ENCODE peak calls at places on chromosomes 6 and 20, in ten cellular contexts. One of them, this sample, is unnamed.

GRCh38 chr20:8424010-8424409 is 291.9 kb downstream of the PLCB1 start:
- DNase-seq in progenitor cell of endocrine pancreas: no peak
- DNase-seq in cardiac muscle cell: peak
- DNase-seq in WTC11: no peak
- DNase-seq in prostate gland: no peak
- DNase-seq in heart right ventricle: no peak
- DNase-seq in AG09319: peak
- DNase-seq in choroid plexus epithelial cell: peak
- DNase-seq in bronchial epithelial cell: no peak
- DNase-seq in fibroblast of pulmonary artery: peak
- DNase-seq in this sample: no peak

GRCh38 chr6:108969776-108970175 is 121.6 kb downstream of the ARMC2 start:
- DNase-seq in progenitor cell of endocrine pancreas: no peak
- DNase-seq in cardiac muscle cell: no peak
- DNase-seq in WTC11: no peak
- DNase-seq in prostate gland: no peak
- DNase-seq in heart right ventricle: no peak
- DNase-seq in AG09319: no peak
- DNase-seq in choroid plexus epithelial cell: peak
- DNase-seq in bronchial epithelial cell: peak
- DNase-seq in fibroblast of pulmonary artery: peak
- DNase-seq in this sample: no peak

GRCh38 chr20:4256886-4257285 is 241.5 kb upstream of the RNF24 start:
- DNase-seq in progenitor cell of endocrine pancreas: no peak
- DNase-seq in cardiac muscle cell: no peak
- DNase-seq in WTC11: no peak
- DNase-seq in prostate gland: no peak
- DNase-seq in heart right ventricle: no peak
- DNase-seq in AG09319: no peak
- DNase-seq in choroid plexus epithelial cell: no peak
- DNase-seq in bronchial epithelial cell: no peak
- DNase-seq in fibroblast of pulmonary artery: no peak
- DNase-seq in this sample: no peak

GRCh38 chr20:21505161-21505809 is 8.6 kb downstream of the NKX2-2 start:
- DNase-seq in progenitor cell of endocrine pancreas: peak
- DNase-seq in cardiac muscle cell: peak
- DNase-seq in WTC11: peak
- DNase-seq in prostate gland: peak
- DNase-seq in heart right ventricle: peak
- DNase-seq in AG09319: no peak
- DNase-seq in choroid plexus epithelial cell: peak
- DNase-seq in bronchial epithelial cell: no peak
- DNase-seq in fibroblast of pulmonary artery: peak
- DNase-seq in this sample: peak

GRCh38 chr6:163725008-163725941 is 310.8 kb downstream of the QKI start:
- DNase-seq in progenitor cell of endocrine pancreas: no peak
- DNase-seq in cardiac muscle cell: no peak
- DNase-seq in WTC11: no peak
- DNase-seq in prostate gland: no peak
- DNase-seq in heart right ventricle: no peak
- DNase-seq in AG09319: no peak
- DNase-seq in choroid plexus epithelial cell: no peak
- DNase-seq in bronchial epithelial cell: no peak
- DNase-seq in fibroblast of pulmonary artery: no peak
- DNase-seq in this sample: no peak

GRCh38 chr6:63537126-63537958 is 34.9 kb upstream of the LOC128125822 start:
- DNase-seq in progenitor cell of endocrine pancreas: no peak
- DNase-seq in cardiac muscle cell: no peak
- DNase-seq in WTC11: no peak
- DNase-seq in prostate gland: no peak
- DNase-seq in heart right ventricle: no peak
- DNase-seq in AG09319: no peak
- DNase-seq in choroid plexus epithelial cell: peak
- DNase-seq in bronchial epithelial cell: peak
- DNase-seq in fibroblast of pulmonary artery: no peak
- DNase-seq in this sample: peak

GRCh38 chr20:31972481-31973386 is 4.8 kb downstream of the XKR7 start:
- DNase-seq in progenitor cell of endocrine pancreas: no peak
- DNase-seq in cardiac muscle cell: peak
- DNase-seq in WTC11: no peak
- DNase-seq in prostate gland: no peak
- DNase-seq in heart right ventricle: no peak
- DNase-seq in AG09319: no peak
- DNase-seq in choroid plexus epithelial cell: peak
- DNase-seq in bronchial epithelial cell: no peak
- DNase-seq in fibroblast of pulmonary artery: no peak
- DNase-seq in this sample: no peak

GRCh38 chr6:7240351-7240750 is 72.6 kb downstream of the SSR1 start:
- DNase-seq in progenitor cell of endocrine pancreas: no peak
- DNase-seq in cardiac muscle cell: no peak
- DNase-seq in WTC11: no peak
- DNase-seq in prostate gland: no peak
- DNase-seq in heart right ventricle: no peak
- DNase-seq in AG09319: no peak
- DNase-seq in choroid plexus epithelial cell: no peak
- DNase-seq in bronchial epithelial cell: no peak
- DNase-seq in fibroblast of pulmonary artery: no peak
- DNase-seq in this sample: no peak

GRCh38 chr20:10861086-10861485 is 187.3 kb upstream of the JAG1 start:
- DNase-seq in progenitor cell of endocrine pancreas: no peak
- DNase-seq in cardiac muscle cell: no peak
- DNase-seq in WTC11: no peak
- DNase-seq in prostate gland: no peak
- DNase-seq in heart right ventricle: no peak
- DNase-seq in AG09319: peak
- DNase-seq in choroid plexus epithelial cell: peak
- DNase-seq in bronchial epithelial cell: peak
- DNase-seq in fibroblast of pulmonary artery: peak
- DNase-seq in this sample: no peak

GRCh38 chr6:41824571-41825569 is 37.4 kb downstream of the TOMM6 start:
- DNase-seq in progenitor cell of endocrine pancreas: no peak
- DNase-seq in cardiac muscle cell: no peak
- DNase-seq in WTC11: no peak
- DNase-seq in prostate gland: no peak
- DNase-seq in heart right ventricle: no peak
- DNase-seq in AG09319: no peak
- DNase-seq in choroid plexus epithelial cell: peak
- DNase-seq in bronchial epithelial cell: peak
- DNase-seq in fibroblast of pulmonary artery: peak
- DNase-seq in this sample: peak

GRCh38 chr6:106783631-106784566 is 154.5 kb downstream of the QRSL1 start:
- DNase-seq in progenitor cell of endocrine pancreas: no peak
- DNase-seq in cardiac muscle cell: no peak
- DNase-seq in WTC11: no peak
- DNase-seq in prostate gland: no peak
- DNase-seq in heart right ventricle: no peak
- DNase-seq in AG09319: no peak
- DNase-seq in choroid plexus epithelial cell: no peak
- DNase-seq in bronchial epithelial cell: peak
- DNase-seq in fibroblast of pulmonary artery: no peak
- DNase-seq in this sample: no peak

GRCh38 chr6:161128680-161129196 is 137.2 kb downstream of the MAP3K4 start:
- DNase-seq in progenitor cell of endocrine pancreas: no peak
- DNase-seq in cardiac muscle cell: no peak
- DNase-seq in WTC11: no peak
- DNase-seq in prostate gland: no peak
- DNase-seq in heart right ventricle: no peak
- DNase-seq in AG09319: no peak
- DNase-seq in choroid plexus epithelial cell: peak
- DNase-seq in bronchial epithelial cell: peak
- DNase-seq in fibroblast of pulmonary artery: peak
- DNase-seq in this sample: no peak

GRCh38 chr20:47723322-47723721 is 62.0 kb downstream of the SULF2 start:
- DNase-seq in progenitor cell of endocrine pancreas: no peak
- DNase-seq in cardiac muscle cell: no peak
- DNase-seq in WTC11: no peak
- DNase-seq in prostate gland: no peak
- DNase-seq in heart right ventricle: no peak
- DNase-seq in AG09319: no peak
- DNase-seq in choroid plexus epithelial cell: no peak
- DNase-seq in bronchial epithelial cell: no peak
- DNase-seq in fibroblast of pulmonary artery: no peak
- DNase-seq in this sample: no peak

GRCh38 chr6:76275746-76276145 is 203.3 kb upstream of the IMPG1 start:
- DNase-seq in progenitor cell of endocrine pancreas: no peak
- DNase-seq in cardiac muscle cell: no peak
- DNase-seq in WTC11: no peak
- DNase-seq in prostate gland: no peak
- DNase-seq in heart right ventricle: no peak
- DNase-seq in AG09319: no peak
- DNase-seq in choroid plexus epithelial cell: no peak
- DNase-seq in bronchial epithelial cell: no peak
- DNase-seq in fibroblast of pulmonary artery: no peak
- DNase-seq in this sample: no peak

GRCh38 chr20:45088247-45088646 is 12.7 kb downstream of the KCNS1 start:
- DNase-seq in progenitor cell of endocrine pancreas: no peak
- DNase-seq in cardiac muscle cell: no peak
- DNase-seq in WTC11: no peak
- DNase-seq in prostate gland: no peak
- DNase-seq in heart right ventricle: no peak
- DNase-seq in AG09319: peak
- DNase-seq in choroid plexus epithelial cell: peak
- DNase-seq in bronchial epithelial cell: peak
- DNase-seq in fibroblast of pulmonary artery: peak
- DNase-seq in this sample: no peak

GRCh38 chr20:10309326-10309725 is 90.7 kb downstream of the SNAP25 start:
- DNase-seq in progenitor cell of endocrine pancreas: no peak
- DNase-seq in cardiac muscle cell: no peak
- DNase-seq in WTC11: no peak
- DNase-seq in prostate gland: no peak
- DNase-seq in heart right ventricle: no peak
- DNase-seq in AG09319: peak
- DNase-seq in choroid plexus epithelial cell: peak
- DNase-seq in bronchial epithelial cell: peak
- DNase-seq in fibroblast of pulmonary artery: peak
- DNase-seq in this sample: peak

GRCh38 chr6:164346631-164347030 is 932.1 kb downstream of the QKI start:
- DNase-seq in progenitor cell of endocrine pancreas: no peak
- DNase-seq in cardiac muscle cell: no peak
- DNase-seq in WTC11: no peak
- DNase-seq in prostate gland: no peak
- DNase-seq in heart right ventricle: no peak
- DNase-seq in AG09319: no peak
- DNase-seq in choroid plexus epithelial cell: no peak
- DNase-seq in bronchial epithelial cell: no peak
- DNase-seq in fibroblast of pulmonary artery: no peak
- DNase-seq in this sample: no peak

GRCh38 chr6:70520575-70520974 is 46.2 kb upstream of the SDHAF4 start:
- DNase-seq in progenitor cell of endocrine pancreas: no peak
- DNase-seq in cardiac muscle cell: no peak
- DNase-seq in WTC11: no peak
- DNase-seq in prostate gland: no peak
- DNase-seq in heart right ventricle: no peak
- DNase-seq in AG09319: no peak
- DNase-seq in choroid plexus epithelial cell: peak
- DNase-seq in bronchial epithelial cell: peak
- DNase-seq in fibroblast of pulmonary artery: peak
- DNase-seq in this sample: no peak
- TF ChIP-seq CTCF in progenitor cell of endocrine pancreas: peak
- TF ChIP-seq CTCF in cardiac muscle cell: peak
- TF ChIP-seq CTCF in WTC11: no peak
- TF ChIP-seq CTCF in prostate gland: no peak
- TF ChIP-seq CTCF in heart right ventricle: no peak
- TF ChIP-seq CTCF in AG09319: peak
- TF ChIP-seq CTCF in choroid plexus epithelial cell: peak
- TF ChIP-seq CTCF in bronchial epithelial cell: no peak
- TF ChIP-seq CTCF in fibroblast of pulmonary artery: peak
- TF ChIP-seq CTCF in this sample: no peak

DNA sequence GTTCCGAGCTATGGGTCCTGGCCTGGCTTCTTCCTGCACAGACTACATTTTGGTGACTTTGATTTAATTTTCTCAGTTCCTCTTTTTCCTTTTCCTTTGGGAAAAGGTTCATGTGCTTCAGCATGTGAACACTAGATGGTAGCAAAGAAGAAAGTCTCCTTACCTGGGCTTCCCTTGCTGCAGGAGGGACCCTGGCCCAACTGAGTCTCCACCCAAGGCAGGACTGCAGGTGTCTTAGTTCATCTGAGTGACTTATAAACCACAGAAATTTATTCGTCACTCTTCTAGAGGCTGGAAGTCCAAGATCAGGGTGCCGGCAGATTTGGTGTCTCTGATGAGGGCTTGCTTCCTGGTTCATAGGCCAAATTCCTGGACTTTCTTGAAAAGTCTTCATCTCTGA is 163.2 kb downstream of the SYCP2 start:
- DNase-seq in progenitor cell of endocrine pancreas: no peak
- DNase-seq in cardiac muscle cell: no peak
- DNase-seq in WTC11: no peak
- DNase-seq in prostate gland: no peak
- DNase-seq in heart right ventricle: no peak
- DNase-seq in AG09319: no peak
- DNase-seq in choroid plexus epithelial cell: no peak
- DNase-seq in bronchial epithelial cell: no peak
- DNase-seq in fibroblast of pulmonary artery: no peak
- DNase-seq in this sample: peak
- TF ChIP-seq CTCF in progenitor cell of endocrine pancreas: peak
- TF ChIP-seq CTCF in cardiac muscle cell: no peak
- TF ChIP-seq CTCF in WTC11: no peak
- TF ChIP-seq CTCF in prostate gland: no peak
- TF ChIP-seq CTCF in heart right ventricle: no peak
- TF ChIP-seq CTCF in AG09319: no peak
- TF ChIP-seq CTCF in choroid plexus epithelial cell: no peak
- TF ChIP-seq CTCF in bronchial epithelial cell: peak
- TF ChIP-seq CTCF in fibroblast of pulmonary artery: no peak
- TF ChIP-seq CTCF in this sample: peak

GRCh38 chr20:63520939-63521601 is 505 bp downstream of the PPDPF start:
- DNase-seq in progenitor cell of endocrine pancreas: peak
- DNase-seq in cardiac muscle cell: peak
- DNase-seq in WTC11: peak
- DNase-seq in prostate gland: peak
- DNase-seq in heart right ventricle: peak
- DNase-seq in AG09319: peak
- DNase-seq in choroid plexus epithelial cell: peak
- DNase-seq in bronchial epithelial cell: peak
- DNase-seq in fibroblast of pulmonary artery: peak
- DNase-seq in this sample: peak
- TF ChIP-seq CTCF in progenitor cell of endocrine pancreas: no peak
- TF ChIP-seq CTCF in cardiac muscle cell: peak
- TF ChIP-seq CTCF in WTC11: no peak
- TF ChIP-seq CTCF in prostate gland: no peak
- TF ChIP-seq CTCF in heart right ventricle: no peak
- TF ChIP-seq CTCF in AG09319: no peak
- TF ChIP-seq CTCF in choroid plexus epithelial cell: no peak
- TF ChIP-seq CTCF in bronchial epithelial cell: peak
- TF ChIP-seq CTCF in fibroblast of pulmonary artery: no peak
- TF ChIP-seq CTCF in this sample: no peak

DNA sequence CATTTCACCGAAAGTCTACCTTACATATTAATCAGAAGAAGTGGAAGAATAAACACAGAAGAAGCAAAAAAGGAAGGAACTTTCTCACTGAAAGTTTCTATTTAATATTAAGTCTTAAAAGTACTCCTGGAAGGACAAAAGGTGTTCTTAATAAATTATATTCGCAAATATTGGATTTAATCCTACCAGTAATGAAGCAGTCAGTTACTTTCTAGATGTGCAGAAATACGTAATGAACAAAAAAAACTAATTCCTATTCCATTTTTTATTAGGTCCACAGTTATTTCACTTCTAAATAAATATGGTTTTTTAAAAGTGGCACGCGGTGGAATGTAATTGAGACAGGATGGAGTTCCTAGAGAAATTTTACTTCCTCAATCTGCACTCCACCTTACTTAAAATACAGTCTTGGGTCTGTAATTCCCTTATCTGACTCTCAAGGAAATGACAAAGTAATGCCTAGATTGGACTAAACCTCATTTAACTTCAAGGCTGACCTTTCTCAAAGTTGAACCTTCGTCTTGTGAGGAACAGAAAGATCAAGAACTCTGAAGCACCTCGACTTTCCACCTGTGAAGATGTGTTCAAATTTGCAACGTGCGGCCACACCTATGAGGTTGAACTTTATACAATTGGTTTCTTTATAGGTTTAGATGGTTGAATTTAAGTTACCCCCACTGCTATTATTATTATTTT is 1.1 kb upstream of the TRAM2 start:
- DNase-seq in progenitor cell of endocrine pancreas: no peak
- DNase-seq in cardiac muscle cell: no peak
- DNase-seq in WTC11: no peak
- DNase-seq in prostate gland: no peak
- DNase-seq in heart right ventricle: no peak
- DNase-seq in AG09319: no peak
- DNase-seq in choroid plexus epithelial cell: no peak
- DNase-seq in bronchial epithelial cell: no peak
- DNase-seq in fibroblast of pulmonary artery: no peak
- DNase-seq in this sample: no peak
- TF ChIP-seq CTCF in progenitor cell of endocrine pancreas: no peak
- TF ChIP-seq CTCF in cardiac muscle cell: no peak
- TF ChIP-seq CTCF in WTC11: no peak
- TF ChIP-seq CTCF in prostate gland: no peak
- TF ChIP-seq CTCF in heart right ventricle: no peak
- TF ChIP-seq CTCF in AG09319: no peak
- TF ChIP-seq CTCF in choroid plexus epithelial cell: no peak
- TF ChIP-seq CTCF in bronchial epithelial cell: no peak
- TF ChIP-seq CTCF in fibroblast of pulmonary artery: no peak
- TF ChIP-seq CTCF in this sample: no peak